ENCODE peak calls at places on chromosome 14, in ten cellular contexts. One of them, this sample, is unnamed. For H3K4me1, the result is how much of the 10 kb centered on the place peaks cover.

GRCh38 chr14:65879218-65880009 is 466.9 kb downstream of the FUT8 start:
- DNase-seq in ovary: no peak
- DNase-seq in cardiac muscle cell: no peak
- DNase-seq in uterus: no peak
- DNase-seq in kidney: no peak
- DNase-seq in gastrocnemius medialis: no peak
- DNase-seq in IMR-90: peak
- DNase-seq in GM23338: no peak
- DNase-seq in body of pancreas: no peak
- DNase-seq in adrenal gland: no peak
- DNase-seq in this sample: no peak

GRCh38 chr14:102527255-102528232 is 18.0 kb upstream of the ANKRD9 start:
- DNase-seq in ovary: no peak
- DNase-seq in cardiac muscle cell: no peak
- DNase-seq in uterus: no peak
- DNase-seq in kidney: peak
- DNase-seq in gastrocnemius medialis: no peak
- DNase-seq in IMR-90: no peak
- DNase-seq in GM23338: no peak
- DNase-seq in body of pancreas: no peak
- DNase-seq in adrenal gland: no peak
- DNase-seq in this sample: peak

GRCh38 chr14:63504628-63505027 is 38.5 kb downstream of the PPP2R5E start:
- DNase-seq in ovary: no peak
- DNase-seq in cardiac muscle cell: no peak
- DNase-seq in uterus: no peak
- DNase-seq in kidney: no peak
- DNase-seq in gastrocnemius medialis: no peak
- DNase-seq in IMR-90: peak
- DNase-seq in GM23338: no peak
- DNase-seq in body of pancreas: no peak
- DNase-seq in adrenal gland: no peak
- DNase-seq in this sample: no peak

GRCh38 chr14:89422181-89422951 is 5.3 kb upstream of the FOXN3 start:
- DNase-seq in ovary: no peak
- DNase-seq in cardiac muscle cell: peak
- DNase-seq in uterus: no peak
- DNase-seq in kidney: no peak
- DNase-seq in gastrocnemius medialis: no peak
- DNase-seq in IMR-90: peak
- DNase-seq in GM23338: no peak
- DNase-seq in body of pancreas: peak
- DNase-seq in adrenal gland: no peak
- DNase-seq in this sample: peak

GRCh38 chr14:57889245-57889644 is 23.4 kb upstream of the SLC35F4 start:
- DNase-seq in ovary: peak
- DNase-seq in cardiac muscle cell: no peak
- DNase-seq in uterus: peak
- DNase-seq in kidney: peak
- DNase-seq in gastrocnemius medialis: peak
- DNase-seq in IMR-90: no peak
- DNase-seq in GM23338: no peak
- DNase-seq in body of pancreas: peak
- DNase-seq in adrenal gland: peak
- DNase-seq in this sample: peak

GRCh38 chr14:104294983-104295680 is 156.7 kb downstream of the KIF26A start:
- DNase-seq in ovary: peak
- DNase-seq in cardiac muscle cell: no peak
- DNase-seq in uterus: no peak
- DNase-seq in kidney: peak
- DNase-seq in gastrocnemius medialis: no peak
- DNase-seq in IMR-90: no peak
- DNase-seq in GM23338: no peak
- DNase-seq in body of pancreas: peak
- DNase-seq in adrenal gland: peak
- DNase-seq in this sample: no peak

GRCh38 chr14:92719421-92719820 is 29.0 kb downstream of the LGMN start:
- DNase-seq in ovary: no peak
- DNase-seq in cardiac muscle cell: no peak
- DNase-seq in uterus: no peak
- DNase-seq in kidney: no peak
- DNase-seq in gastrocnemius medialis: no peak
- DNase-seq in IMR-90: peak
- DNase-seq in GM23338: no peak
- DNase-seq in body of pancreas: no peak
- DNase-seq in adrenal gland: no peak
- DNase-seq in this sample: no peak

GRCh38 chr14:77681196-77682157 is 26.3 kb downstream of the ALKBH1 start:
- DNase-seq in ovary: no peak
- DNase-seq in cardiac muscle cell: no peak
- DNase-seq in uterus: no peak
- DNase-seq in kidney: no peak
- DNase-seq in gastrocnemius medialis: peak
- DNase-seq in IMR-90: peak
- DNase-seq in GM23338: no peak
- DNase-seq in body of pancreas: peak
- DNase-seq in adrenal gland: no peak
- DNase-seq in this sample: peak

GRCh38 chr14:101521306-101521935 is 39.9 kb upstream of the DIO3 start:
- DNase-seq in ovary: no peak
- DNase-seq in cardiac muscle cell: no peak
- DNase-seq in uterus: peak
- DNase-seq in kidney: no peak
- DNase-seq in gastrocnemius medialis: no peak
- DNase-seq in IMR-90: no peak
- DNase-seq in GM23338: no peak
- DNase-seq in body of pancreas: no peak
- DNase-seq in adrenal gland: no peak
- DNase-seq in this sample: no peak

GRCh38 chr14:101176535-101177205 is 273.1 kb upstream of the RTL1 start:
- DNase-seq in ovary: peak
- DNase-seq in cardiac muscle cell: no peak
- DNase-seq in uterus: peak
- DNase-seq in kidney: no peak
- DNase-seq in gastrocnemius medialis: no peak
- DNase-seq in IMR-90: no peak
- DNase-seq in GM23338: no peak
- DNase-seq in body of pancreas: no peak
- DNase-seq in adrenal gland: no peak
- DNase-seq in this sample: no peak

GRCh38 chr14:103393687-103394626 is 8.7 kb downstream of the MARK3 start:
- DNase-seq in ovary: no peak
- DNase-seq in cardiac muscle cell: peak
- DNase-seq in uterus: no peak
- DNase-seq in kidney: no peak
- DNase-seq in gastrocnemius medialis: no peak
- DNase-seq in IMR-90: peak
- DNase-seq in GM23338: peak
- DNase-seq in body of pancreas: peak
- DNase-seq in adrenal gland: peak
- DNase-seq in this sample: no peak

GRCh38 chr14:75323571-75323970 is 44.9 kb downstream of the FOS start:
- DNase-seq in ovary: no peak
- DNase-seq in cardiac muscle cell: no peak
- DNase-seq in uterus: no peak
- DNase-seq in kidney: no peak
- DNase-seq in gastrocnemius medialis: no peak
- DNase-seq in IMR-90: peak
- DNase-seq in GM23338: no peak
- DNase-seq in body of pancreas: no peak
- DNase-seq in adrenal gland: no peak
- DNase-seq in this sample: no peak

GRCh38 chr14:72796935-72797334 is 97.0 kb downstream of the DPF3 start:
- DNase-seq in ovary: no peak
- DNase-seq in cardiac muscle cell: no peak
- DNase-seq in uterus: no peak
- DNase-seq in kidney: no peak
- DNase-seq in gastrocnemius medialis: no peak
- DNase-seq in IMR-90: no peak
- DNase-seq in GM23338: peak
- DNase-seq in body of pancreas: no peak
- DNase-seq in adrenal gland: no peak
- DNase-seq in this sample: no peak

GRCh38 chr14:21978184-21978998 is 304.8 kb upstream of the OR4E1 start:
- DNase-seq in ovary: no peak
- DNase-seq in cardiac muscle cell: peak
- DNase-seq in uterus: no peak
- DNase-seq in kidney: no peak
- DNase-seq in gastrocnemius medialis: no peak
- DNase-seq in IMR-90: peak
- DNase-seq in GM23338: peak
- DNase-seq in body of pancreas: peak
- DNase-seq in adrenal gland: peak
- DNase-seq in this sample: peak

GRCh38 chr14:32524609-32525391 is 195.7 kb downstream of the AKAP6 start:
- DNase-seq in ovary: no peak
- DNase-seq in cardiac muscle cell: no peak
- DNase-seq in uterus: no peak
- DNase-seq in kidney: no peak
- DNase-seq in gastrocnemius medialis: no peak
- DNase-seq in IMR-90: peak
- DNase-seq in GM23338: no peak
- DNase-seq in body of pancreas: no peak
- DNase-seq in adrenal gland: no peak
- DNase-seq in this sample: no peak

GRCh38 chr14:60195179-60195810 is 30.1 kb upstream of the DHRS7 start:
- DNase-seq in ovary: no peak
- DNase-seq in cardiac muscle cell: no peak
- DNase-seq in uterus: no peak
- DNase-seq in kidney: no peak
- DNase-seq in gastrocnemius medialis: no peak
- DNase-seq in IMR-90: no peak
- DNase-seq in GM23338: peak
- DNase-seq in body of pancreas: no peak
- DNase-seq in adrenal gland: no peak
- DNase-seq in this sample: no peak

GRCh38 chr14:100490252-100490651 is 97.0 kb downstream of the BEGAIN start:
- DNase-seq in ovary: no peak
- DNase-seq in cardiac muscle cell: no peak
- DNase-seq in uterus: no peak
- DNase-seq in kidney: no peak
- DNase-seq in gastrocnemius medialis: no peak
- DNase-seq in IMR-90: no peak
- DNase-seq in GM23338: no peak
- DNase-seq in body of pancreas: no peak
- DNase-seq in adrenal gland: no peak
- DNase-seq in this sample: no peak

DNA sequence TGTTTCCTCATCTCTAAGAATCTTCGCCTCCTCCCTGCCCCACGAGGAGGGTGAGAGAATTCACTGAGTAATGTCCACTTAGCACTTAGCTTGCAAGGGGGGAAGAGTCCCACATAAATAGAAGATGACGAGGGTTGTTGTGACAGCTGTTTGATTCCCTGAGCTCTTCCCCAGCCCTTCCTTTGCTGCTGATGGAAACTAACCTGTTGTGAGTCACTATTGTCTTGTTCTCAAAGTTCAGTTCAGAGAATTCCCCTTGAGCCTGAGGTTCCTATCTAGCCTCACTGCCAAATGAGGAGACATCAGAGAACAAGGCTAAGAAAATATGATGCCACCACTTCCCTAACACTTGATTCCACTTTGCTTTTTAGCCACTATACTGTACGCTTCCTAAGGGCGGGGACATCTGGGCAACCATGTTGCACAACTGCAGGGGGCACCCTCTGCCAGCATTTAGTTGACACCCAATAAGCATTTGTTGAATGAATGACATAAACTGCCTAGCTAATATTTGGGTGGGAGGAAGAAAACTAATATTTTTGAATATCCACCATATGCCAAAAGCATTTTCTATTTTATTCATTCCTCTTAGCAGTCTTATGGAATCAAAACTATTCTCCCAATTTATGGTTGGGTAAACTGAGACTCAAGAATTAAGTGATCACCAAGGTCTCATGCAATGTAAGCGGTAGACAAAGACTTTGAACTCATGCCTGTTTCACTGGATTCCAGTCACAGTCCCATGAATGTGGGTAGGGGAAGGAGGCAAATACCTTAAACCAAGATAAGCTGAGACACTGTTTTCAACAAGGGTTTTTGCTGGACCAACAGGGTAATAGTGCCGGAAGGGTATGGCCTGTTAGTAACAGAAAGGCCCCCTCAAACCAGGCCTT is 77.6 kb downstream of the ZFP36L1 start:
- DNase-seq in ovary: no peak
- DNase-seq in cardiac muscle cell: no peak
- DNase-seq in uterus: peak
- DNase-seq in kidney: no peak
- DNase-seq in gastrocnemius medialis: peak
- DNase-seq in IMR-90: peak
- DNase-seq in GM23338: no peak
- DNase-seq in body of pancreas: no peak
- DNase-seq in adrenal gland: no peak
- DNase-seq in this sample: no peak
- TF ChIP-seq CTCF in ovary: no peak
- TF ChIP-seq CTCF in cardiac muscle cell: no peak
- TF ChIP-seq CTCF in uterus: no peak
- TF ChIP-seq CTCF in kidney: no peak
- TF ChIP-seq CTCF in gastrocnemius medialis: no peak
- TF ChIP-seq CTCF in IMR-90: no peak
- TF ChIP-seq CTCF in GM23338: peak
- TF ChIP-seq CTCF in body of pancreas: no peak
- TF ChIP-seq CTCF in adrenal gland: no peak
- TF ChIP-seq CTCF in this sample: no peak

GRCh38 chr14:67413806-67414769 is 2.1 kb upstream of the PLEK2 start:
- DNase-seq in ovary: no peak
- DNase-seq in cardiac muscle cell: no peak
- DNase-seq in uterus: no peak
- DNase-seq in kidney: no peak
- DNase-seq in gastrocnemius medialis: no peak
- DNase-seq in IMR-90: peak
- DNase-seq in GM23338: no peak
- DNase-seq in body of pancreas: no peak
- DNase-seq in adrenal gland: peak
- DNase-seq in this sample: no peak
- H3K4me1 ChIP-seq in ovary: under half
- H3K4me1 ChIP-seq in cardiac muscle cell: under half
- H3K4me1 ChIP-seq in uterus: under half
- H3K4me1 ChIP-seq in kidney: under half
- H3K4me1 ChIP-seq in gastrocnemius medialis: under half
- H3K4me1 ChIP-seq in IMR-90: under half
- H3K4me1 ChIP-seq in GM23338: under half
- H3K4me1 ChIP-seq in body of pancreas: under half
- H3K4me1 ChIP-seq in adrenal gland: under half
- H3K4me1 ChIP-seq in this sample: under half

GRCh38 chr14:98819132-98819866 is 452.7 kb downstream of the BCL11B start:
- DNase-seq in ovary: peak
- DNase-seq in cardiac muscle cell: no peak
- DNase-seq in uterus: no peak
- DNase-seq in kidney: peak
- DNase-seq in gastrocnemius medialis: no peak
- DNase-seq in IMR-90: no peak
- DNase-seq in GM23338: peak
- DNase-seq in body of pancreas: peak
- DNase-seq in adrenal gland: no peak
- DNase-seq in this sample: no peak
- TF ChIP-seq CTCF in ovary: no peak
- TF ChIP-seq CTCF in cardiac muscle cell: no peak
- TF ChIP-seq CTCF in uterus: no peak
- TF ChIP-seq CTCF in kidney: no peak
- TF ChIP-seq CTCF in gastrocnemius medialis: no peak
- TF ChIP-seq CTCF in IMR-90: no peak
- TF ChIP-seq CTCF in GM23338: no peak
- TF ChIP-seq CTCF in body of pancreas: no peak
- TF ChIP-seq CTCF in adrenal gland: no peak
- TF ChIP-seq CTCF in this sample: no peak

GRCh38 chr14:68685419-68686211 is 107.3 kb downstream of the ZFP36L1 start:
- DNase-seq in ovary: no peak
- DNase-seq in cardiac muscle cell: no peak
- DNase-seq in uterus: peak
- DNase-seq in kidney: no peak
- DNase-seq in gastrocnemius medialis: no peak
- DNase-seq in IMR-90: peak
- DNase-seq in GM23338: no peak
- DNase-seq in body of pancreas: peak
- DNase-seq in adrenal gland: peak
- DNase-seq in this sample: no peak
- H3K4me1 ChIP-seq in ovary: under half
- H3K4me1 ChIP-seq in cardiac muscle cell: under half
- H3K4me1 ChIP-seq in uterus: under half
- H3K4me1 ChIP-seq in kidney: under half
- H3K4me1 ChIP-seq in gastrocnemius medialis: under half
- H3K4me1 ChIP-seq in IMR-90: under half
- H3K4me1 ChIP-seq in GM23338: under half
- H3K4me1 ChIP-seq in body of pancreas: under half
- H3K4me1 ChIP-seq in adrenal gland: under half
- H3K4me1 ChIP-seq in this sample: half or more